ENCODE peak calls at places on chromosomes 5 and 9, in four cellular contexts. A is lower lobe of right lung, J is fibroblast of lung, L is IMR-90. H is an unnamed sample.

GRCh38 chr9:15513335-15513734 is 2.6 kb upstream of the PSIP1 start:
- DNase-seq in A (no peak), J (no peak), L (no peak), H (peak)

GRCh38 chr5:5414999-5415398 is 7.5 kb upstream of the ICE1 start:
- DNase-seq in A (no peak), J (no peak), L (no peak), H (no peak)

GRCh38 chr9:20623021-20623747 is 885 bp upstream of the MLLT3 start:
- DNase-seq in A (peak), J (peak), L (peak), H (no peak)

GRCh38 chr9:65411901-65412300 is 126.9 kb upstream of the FOXD4L5 start:
- DNase-seq in A (no peak), J (no peak), L (no peak), H (no peak)

GRCh38 chr5:90055831-90056328 is 353.7 kb downstream of the CETN3 start:
- DNase-seq in A (no peak), J (peak), L (peak), H (no peak)

GRCh38 chr9:77922587-77922986 is 109.0 kb downstream of the GNAQ start:
- DNase-seq in A (no peak), J (peak), L (no peak), H (no peak)

GRCh38 chr5:174195517-174195916 is 150.0 kb downstream of the NSG2 start:
- DNase-seq in A (no peak), J (no peak), L (no peak), H (no peak)

GRCh38 chr9:137240321-137240840 is 706 bp upstream of the TUBB4B start:
- DNase-seq in A (peak), J (peak), L (peak), H (peak)

GRCh38 chr9:36572515-36573418 is at the start of gene MELK:
- DNase-seq in A (peak), J (peak), L (peak), H (peak)

GRCh38 chr5:109959652-109960051 is 269.9 kb downstream of the MAN2A1 start:
- DNase-seq in A (no peak), J (no peak), L (no peak), H (no peak)

GRCh38 chr5:147176422-147176821 is 58.4 kb upstream of the STK32A start:
- DNase-seq in A (no peak), J (no peak), L (no peak), H (no peak)

GRCh38 chr5:109825450-109825849 is 135.7 kb downstream of the MAN2A1 start:
- DNase-seq in A (no peak), J (peak), L (peak), H (peak)

GRCh38 chr9:106784076-106784475 is 78.9 kb upstream of the ZNF462 start:
- DNase-seq in A (no peak), J (peak), L (no peak), H (no peak)

GRCh38 chr5:639584-640213 is 27.6 kb downstream of the CEP72 start:
- DNase-seq in A (peak), J (no peak), L (no peak), H (no peak)

GRCh38 chr9:89436326-89436725 is 61.6 kb downstream of the SEMA4D start:
- DNase-seq in A (no peak), J (no peak), L (no peak), H (no peak)

GRCh38 chr5:113615708-113616107 is 102.2 kb downstream of the YTHDC2 start:
- DNase-seq in A (no peak), J (peak), L (peak), H (no peak)

GRCh38 chr5:58286741-58287140 is 173.1 kb downstream of the PLK2 start:
- DNase-seq in A (no peak), J (no peak), L (no peak), H (no peak)

GRCh38 chr5:79448336-79448735 is 65.6 kb downstream of the HOMER1 start:
- DNase-seq in A (no peak), J (peak), L (peak), H (peak)

GRCh38 chr9:14219865-14220655 is 93.9 kb downstream of the NFIB start:
- DNase-seq in A (no peak), J (peak), L (no peak), H (no peak)

GRCh38 chr9:94199776-94200175 is 59.3 kb upstream of the ZNF169 start:
- DNase-seq in A (no peak), J (peak), L (no peak), H (no peak)

GRCh38 chr5:175861337-175862130 is 9.8 kb upstream of the CPLX2 start:
- DNase-seq in A (no peak), J (no peak), L (no peak), H (no peak)

GRCh38 chr9:14957054-14957453 is 46.8 kb upstream of the FREM1 start:
- DNase-seq in A (no peak), J (no peak), L (no peak), H (no peak)

GRCh38 chr9:72858089-72858912 is 94.6 kb downstream of the ALDH1A1 start:
- DNase-seq in A (no peak), J (peak), L (no peak), H (peak)

GRCh38 chr9:97312101-97312500 is 4.6 kb downstream of the CCDC180 start:
- DNase-seq in A (no peak), J (no peak), L (no peak), H (no peak)

GRCh38 chr9:8183618-8184017 is 384.0 kb upstream of the DMAC1 start:
- DNase-seq in A (no peak), J (no peak), L (no peak), H (no peak)

GRCh38 chr5:169906745-169907649 is 73.3 kb downstream of the INSYN2B start:
- DNase-seq in A (no peak), J (no peak), L (peak), H (peak)

GRCh38 chr9:128882677-128883590 is 1.0 kb downstream of the LRRC8A start:
- DNase-seq in A (no peak), J (peak), L (no peak), H (no peak)

GRCh38 chr5:149337746-149338145 is 7.6 kb upstream of the GRPEL2 start:
- DNase-seq in A (no peak), J (no peak), L (no peak), H (no peak)

GRCh38 chr9:98795295-98795955 is 930 bp downstream of the ANKS6 start:
- DNase-seq in A (no peak), J (no peak), L (no peak), H (no peak)

GRCh38 chr9:124456341-124457078 is 6.3 kb downstream of the ADGRD2 start:
- DNase-seq in A (no peak), J (no peak), L (no peak), H (no peak)

GRCh38 chr5:56323505-56323904 is 90.4 kb upstream of the ANKRD55 start:
- DNase-seq in A (no peak), J (peak), L (peak), H (peak)

GRCh38 chr5:154830219-154830595 is 20.2 kb downstream of the FAXDC2 start:
- DNase-seq in A (no peak), J (no peak), L (no peak), H (no peak)
- TF ChIP-seq CTCF in A (no peak), J (no peak), L (no peak), H (no peak)

GRCh38 chr9:109134167-109134578 is 14.4 kb upstream of the TMEM245 start:
- DNase-seq in A (no peak), J (no peak), L (no peak), H (no peak)

GRCh38 chr9:109133533-109133932 is 13.8 kb upstream of the TMEM245 start:
- DNase-seq in A (no peak), J (no peak), L (no peak), H (no peak)

GRCh38 chr9:109129470-109130197 is 9.9 kb upstream of the TMEM245 start:
- DNase-seq in A (no peak), J (no peak), L (no peak), H (no peak)

GRCh38 chr9:109138421-109138820 is 18.7 kb upstream of the TMEM245 start:
- DNase-seq in A (no peak), J (no peak), L (no peak), H (no peak)

GRCh38 chr9:109132473-109133095 is 12.8 kb upstream of the TMEM245 start:
- DNase-seq in A (no peak), J (no peak), L (no peak), H (no peak)
- TF ChIP-seq CTCF in A (peak), J (no peak), L (no peak), H (no peak)

GRCh38 chr5:104344809-104345512 is 782.4 kb upstream of the NUDT12 start:
- DNase-seq in A (no peak), J (peak), L (peak), H (no peak)

GRCh38 chr5:104345513-104345823 is 782.9 kb upstream of the NUDT12 start:
- DNase-seq in A (no peak), J (peak), L (no peak), H (no peak)

GRCh38 chr5:104352954-104353353 is 790.4 kb upstream of the NUDT12 start:
- DNase-seq in A (no peak), J (no peak), L (no peak), H (no peak)

GRCh38 chr5:104347119-104347708 is 784.6 kb upstream of the NUDT12 start:
- DNase-seq in A (no peak), J (peak), L (peak), H (no peak)
- TF ChIP-seq CTCF in A (peak), J (peak), L (peak), H (no peak)

DNA sequence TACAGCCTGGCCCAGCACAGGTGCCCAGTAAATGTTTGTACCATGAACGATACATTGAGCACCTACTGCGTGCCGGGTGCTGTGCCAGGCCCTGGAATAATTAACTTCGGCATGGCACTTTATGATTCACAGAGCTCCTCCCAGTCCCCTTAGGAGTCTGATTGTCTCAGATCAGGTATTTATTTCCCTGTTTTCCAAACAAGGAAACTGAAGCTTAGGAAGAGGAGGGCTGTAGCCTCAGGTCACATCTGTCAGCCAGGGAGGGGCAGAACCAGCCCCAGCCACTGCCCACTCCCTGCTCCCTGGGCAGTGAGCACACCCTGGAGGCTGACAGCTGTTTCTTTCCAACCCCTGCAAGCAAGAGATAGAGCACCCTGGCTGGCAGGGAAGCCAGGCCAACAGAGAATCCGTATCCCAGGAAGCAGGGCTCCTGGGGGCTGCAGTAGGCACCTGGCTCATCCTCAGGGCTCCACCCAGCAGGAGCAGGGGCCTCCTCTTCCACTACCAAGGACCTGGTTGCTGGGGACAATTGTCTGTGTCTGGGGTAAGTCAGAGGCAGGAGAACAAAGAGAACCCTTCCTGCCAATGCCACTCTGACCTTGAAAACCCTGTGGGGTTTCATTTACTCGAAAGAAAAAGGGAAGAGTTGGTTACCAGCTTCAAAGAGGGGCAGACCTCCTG is 69.0 kb downstream of the DAB2IP start:
- DNase-seq in A (no peak), J (no peak), L (no peak), H (no peak)
- TF ChIP-seq CTCF in A (no peak), J (no peak), L (no peak), H (no peak)

DNA sequence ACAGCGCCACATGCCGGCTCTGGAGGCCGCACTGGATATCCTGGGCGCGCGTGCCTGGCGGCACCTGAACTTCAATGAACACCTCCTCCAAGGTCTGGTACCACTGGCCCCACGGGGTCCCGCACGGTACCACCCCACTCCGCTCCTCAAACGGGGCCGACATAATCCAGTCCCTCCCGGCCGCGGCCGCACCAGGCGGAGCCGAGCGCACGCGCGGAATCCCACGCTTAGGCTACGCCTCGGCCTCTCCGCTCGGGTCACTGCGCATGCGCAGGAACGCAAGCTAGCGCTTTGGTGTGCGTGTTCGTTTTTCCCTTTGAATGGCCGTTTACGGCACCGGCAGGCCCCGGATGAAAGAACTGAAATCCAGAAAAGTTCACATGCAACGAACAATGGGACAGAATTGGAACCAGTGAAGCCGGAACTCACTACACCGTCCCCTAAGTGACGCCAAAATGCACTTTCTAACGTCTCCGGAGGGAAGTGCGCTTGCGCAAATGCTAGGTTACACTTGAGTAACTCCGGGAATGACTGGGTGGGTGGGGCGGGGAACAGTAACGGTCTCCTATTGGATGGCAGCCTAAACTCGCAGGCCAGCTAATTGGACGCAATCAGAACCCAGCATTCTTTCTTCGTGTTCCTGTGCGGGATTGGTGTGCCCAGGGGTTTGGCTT is at the start of gene NUDCD2:
- DNase-seq in A (peak), J (peak), L (peak), H (peak)
- TF ChIP-seq CTCF in A (peak), J (peak), L (peak), H (peak)

DNA sequence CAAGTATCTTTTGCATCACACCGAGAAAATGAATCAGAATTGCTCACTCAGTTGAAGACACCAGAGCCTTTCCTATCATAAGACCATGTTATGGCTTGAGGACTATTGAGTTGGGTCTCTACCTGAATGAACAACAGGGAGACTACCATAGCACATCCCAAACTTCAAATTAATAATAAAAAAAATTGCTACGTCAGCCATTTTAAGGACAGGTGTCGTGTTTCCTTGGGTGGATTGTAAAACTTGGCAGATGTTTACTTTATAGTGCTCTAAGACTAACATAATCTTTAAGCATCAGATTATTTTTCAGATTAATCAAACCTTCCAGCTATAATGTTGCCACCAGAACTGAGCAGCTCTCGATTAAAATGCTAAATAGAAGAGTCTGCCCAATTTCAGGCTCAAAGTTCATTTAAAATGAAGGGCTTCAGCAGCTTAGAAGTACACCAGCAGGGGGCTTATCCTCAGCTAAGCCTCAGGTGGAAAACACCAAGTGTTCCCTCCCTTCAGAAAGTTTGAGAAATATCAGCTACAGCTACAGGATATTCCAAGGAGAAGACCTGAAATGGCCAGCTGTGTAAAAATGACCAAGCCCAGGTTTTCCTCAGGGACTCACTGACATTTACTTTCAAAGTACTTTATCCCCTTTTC is 395.5 kb downstream of the DTWD2 start:
- DNase-seq in A (no peak), J (no peak), L (no peak), H (no peak)
- TF ChIP-seq CTCF in A (no peak), J (peak), L (no peak), H (peak)

GRCh38 chr9:18834740-18835361 is 198.2 kb downstream of the SAXO1 start:
- DNase-seq in A (no peak), J (no peak), L (no peak), H (no peak)
- TF ChIP-seq CTCF in A (no peak), J (no peak), L (no peak), H (no peak)

GRCh38 chr5:142322747-142323479 is 1.9 kb downstream of the SPRY4 start:
- DNase-seq in A (no peak), J (peak), L (peak), H (peak)

GRCh38 chr5:142324871-142325676 is at the start of gene SPRY4:
- DNase-seq in A (peak), J (peak), L (peak), H (peak)

GRCh38 chr5:142325677-142326479 is 1.1 kb upstream of the SPRY4 start:
- DNase-seq in A (peak), J (peak), L (peak), H (peak)

GRCh38 chr5:142323480-142324376 is 1.1 kb downstream of the SPRY4 start:
- DNase-seq in A (peak), J (peak), L (peak), H (peak)

GRCh38 chr5:142324377-142324870 is 397 bp downstream of the SPRY4 start:
- DNase-seq in A (peak), J (no peak), L (no peak), H (no peak)
- TF ChIP-seq CTCF in A (peak), J (peak), L (peak), H (peak)

GRCh38 chr9:37986001-37986400 is 82.1 kb upstream of the SLC25A51 start:
- DNase-seq in A (no peak), J (no peak), L (no peak), H (no peak)

GRCh38 chr9:37983381-37984067 is 79.6 kb upstream of the SLC25A51 start:
- DNase-seq in A (no peak), J (no peak), L (no peak), H (no peak)

GRCh38 chr9:37984278-37984671 is 80.3 kb upstream of the SLC25A51 start:
- DNase-seq in A (no peak), J (no peak), L (no peak), H (no peak)

GRCh38 chr9:37986771-37987258 is 82.2 kb downstream of the SHB start:
- DNase-seq in A (no peak), J (no peak), L (no peak), H (no peak)

DNA sequence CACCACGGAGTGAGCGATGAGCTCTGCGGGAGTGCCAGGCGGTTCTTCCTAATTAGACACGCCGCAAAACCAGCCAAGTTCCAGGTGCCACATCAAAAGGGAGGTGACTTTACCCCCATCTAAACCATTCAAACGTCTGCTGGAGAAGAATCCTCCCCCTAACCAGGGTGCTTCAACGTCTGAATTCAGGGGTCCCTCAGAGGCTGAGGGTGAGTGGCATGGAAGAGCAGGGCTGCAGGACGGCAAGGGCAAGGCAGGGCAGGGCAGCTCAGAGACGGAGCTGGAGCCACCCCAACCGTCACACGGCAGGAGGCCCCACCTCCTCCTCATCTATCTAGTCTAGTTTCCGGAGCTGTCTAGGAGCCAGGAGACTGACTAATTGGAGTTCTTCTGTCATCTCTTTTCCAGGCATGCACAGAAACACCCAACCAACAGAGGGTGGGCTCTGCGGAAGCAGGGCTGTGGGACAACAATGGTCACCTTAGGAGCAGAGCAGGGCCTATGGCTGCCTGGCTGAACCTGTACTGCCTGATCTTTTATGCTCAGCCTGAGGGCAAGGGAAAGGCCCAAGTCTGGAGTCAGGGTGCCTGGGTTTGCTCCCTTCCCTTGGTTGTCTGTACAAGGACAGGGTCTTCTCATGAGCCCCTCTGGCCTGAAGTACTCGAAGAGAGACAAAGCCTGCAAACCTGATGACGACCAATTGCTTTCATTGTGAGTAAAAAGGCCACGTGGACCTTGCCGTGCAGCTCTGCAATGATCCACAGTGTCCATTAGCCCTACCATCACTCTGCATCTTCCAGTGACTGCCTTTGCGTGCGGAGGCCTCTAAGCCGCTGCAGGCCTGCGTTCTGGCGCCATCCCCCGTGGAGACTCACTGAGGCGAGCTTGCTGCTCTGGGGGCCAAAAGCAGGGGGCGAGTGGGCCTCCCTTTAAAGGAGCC is 81.0 kb upstream of the SLC25A51 start:
- DNase-seq in A (no peak), J (peak), L (peak), H (peak)
- TF ChIP-seq CTCF in A (no peak), J (no peak), L (no peak), H (no peak)

GRCh38 chr5:142747034-142747433 is 23.1 kb upstream of the ARHGAP26 start:
- DNase-seq in A (no peak), J (no peak), L (peak), H (no peak)

GRCh38 chr5:142746532-142746931 is 23.6 kb upstream of the ARHGAP26 start:
- DNase-seq in A (no peak), J (no peak), L (no peak), H (no peak)

GRCh38 chr5:142748132-142748531 is 22.0 kb upstream of the ARHGAP26 start:
- DNase-seq in A (no peak), J (no peak), L (peak), H (no peak)

GRCh38 chr5:142749321-142749720 is 20.9 kb upstream of the ARHGAP26 start:
- DNase-seq in A (no peak), J (peak), L (peak), H (peak)

GRCh38 chr5:142748568-142749249 is 21.5 kb upstream of the ARHGAP26 start:
- DNase-seq in A (peak), J (no peak), L (no peak), H (no peak)
- TF ChIP-seq CTCF in A (peak), J (peak), L (peak), H (peak)

H was measured in HFFc6.